ENCODE peak calls at places on chromosomes 5 and 9, in four cellular contexts. J is RWPE1, H is stomach, I is NB4. Y is an unnamed sample.

GRCh38 chr9:4298255-4299005 is 1.4 kb downstream of the GLIS3 start:
- DNase-seq in I (peak), H (peak), J (no peak), Y (no peak)

GRCh38 chr9:136728080-136728547 is 14.6 kb downstream of the LCN10 start:
- DNase-seq in I (peak), J (peak), H (peak), Y (peak)

GRCh38 chr9:135282001-135282731 is 194.7 kb downstream of the OLFM1 start:
- DNase-seq in J (peak), H (peak), I (no peak), Y (no peak)

GRCh38 chr5:59766394-59766793 is 127.1 kb downstream of the PDE4D start:
- DNase-seq in J (no peak), I (no peak), H (peak), Y (no peak)

GRCh38 chr9:106648799-106649198 is 214.2 kb upstream of the ZNF462 start:
- DNase-seq in H (no peak), I (no peak), J (peak), Y (no peak)

GRCh38 chr9:135736979-135737839 is 35.2 kb downstream of the KCNT1 start:
- DNase-seq in I (no peak), J (no peak), H (no peak), Y (no peak)

GRCh38 chr5:75907651-75908050 is 175.5 kb upstream of the SV2C start:
- DNase-seq in J (no peak), I (no peak), H (no peak), Y (no peak)

GRCh38 chr5:119752921-119753886 is 123.8 kb downstream of the FAM170A start:
- DNase-seq in H (no peak), I (peak), J (peak), Y (no peak)

GRCh38 chr5:126595486-126596083 is 566 bp upstream of the ALDH7A1 start:
- DNase-seq in I (no peak), J (no peak), H (no peak), Y (peak)

GRCh38 chr9:69671904-69672827 is at the start of gene APBA1:
- DNase-seq in H (peak), J (no peak), I (no peak), Y (peak)

GRCh38 chr5:13735686-13736085 is 208.8 kb downstream of the DNAH5 start:
- DNase-seq in H (no peak), J (no peak), I (no peak), Y (no peak)

GRCh38 chr5:113450366-113451328 is 15.9 kb upstream of the TSSK1B start:
- DNase-seq in I (no peak), J (no peak), H (no peak), Y (no peak)

GRCh38 chr5:109413463-109413862 is 3.7 kb upstream of the PJA2 start:
- DNase-seq in H (peak), I (no peak), J (no peak), Y (no peak)

GRCh38 chr5:164076571-164076970 is 571.2 kb downstream of the MAT2B start:
- DNase-seq in I (no peak), H (no peak), J (no peak), Y (no peak)

GRCh38 chr9:133460405-133461175 is 812 bp downstream of the CACFD1 start:
- DNase-seq in H (peak), J (peak), I (no peak), Y (no peak)

GRCh38 chr9:101372327-101373118 is 12.3 kb downstream of the BAAT start:
- DNase-seq in J (no peak), I (no peak), H (no peak), Y (no peak)

GRCh38 chr5:51651889-51652288 is 268.6 kb downstream of the ISL1 start:
- DNase-seq in J (peak), I (no peak), H (no peak), Y (no peak)

GRCh38 chr5:170254056-170254455 is 21.3 kb downstream of the C5orf58 start:
- DNase-seq in I (no peak), J (peak), H (no peak), Y (no peak)

GRCh38 chr5:181088289-181088688 is 42.7 kb downstream of the OR2V1 start:
- DNase-seq in H (no peak), I (peak), J (peak), Y (no peak)

GRCh38 chr9:19992556-19992955 is 203.7 kb upstream of the SLC24A2 start:
- DNase-seq in J (no peak), H (no peak), I (no peak), Y (no peak)

GRCh38 chr5:65366655-65367054 is 115.1 kb downstream of the ADAMTS6 start:
- DNase-seq in I (no peak), J (no peak), H (no peak), Y (no peak)

GRCh38 chr9:17319822-17320221 is 185.0 kb downstream of the CNTLN start:
- DNase-seq in I (no peak), H (no peak), J (no peak), Y (no peak)

GRCh38 chr5:16957305-16958165 is 21.4 kb upstream of the MYO10 start:
- DNase-seq in I (no peak), J (peak), H (no peak), Y (no peak)

GRCh38 chr5:140055152-140055551 is 12.1 kb upstream of the NRG2 start:
- DNase-seq in I (no peak), H (no peak), J (no peak), Y (no peak)
- TF ChIP-seq CTCF in I (no peak), H (no peak), J (no peak), Y (no peak)

DNA sequence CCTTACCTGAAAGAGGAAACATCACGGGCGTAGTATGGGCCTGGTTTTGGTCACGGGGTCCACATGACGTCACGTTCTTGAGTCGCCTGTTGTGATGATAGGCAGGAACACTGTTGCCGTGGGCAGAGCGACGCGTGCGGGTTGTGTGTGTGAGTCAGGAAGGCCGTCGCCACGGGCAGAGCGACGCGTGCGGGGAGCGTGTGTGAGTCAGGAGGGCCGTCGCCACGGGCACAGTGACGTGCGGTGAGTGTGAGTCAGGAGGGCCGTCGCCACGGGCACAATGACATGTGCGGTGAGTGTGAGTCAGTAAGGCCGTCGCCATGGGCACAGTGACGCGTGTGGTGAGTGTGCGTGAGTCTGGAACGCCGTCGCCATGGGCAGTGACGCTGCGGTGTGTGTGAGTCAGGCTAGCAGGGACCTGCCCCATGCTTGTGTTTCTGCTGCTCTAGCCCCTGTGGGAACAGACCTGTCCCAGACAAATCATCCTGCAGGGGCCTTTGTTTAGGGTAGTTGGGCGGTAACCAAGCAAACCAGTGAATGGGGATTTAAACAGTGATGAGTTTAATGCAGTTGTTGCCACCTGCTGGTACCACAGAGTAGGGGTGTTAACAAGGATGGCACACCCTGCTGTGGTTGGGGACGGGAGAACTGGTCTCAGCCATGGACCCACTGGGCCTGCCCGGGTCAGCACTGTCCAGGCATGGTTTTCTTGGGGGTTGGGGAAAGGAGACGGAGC is 19.8 kb downstream of the TRIP13 start:
- DNase-seq in I (peak), J (peak), H (peak), Y (no peak)
- TF ChIP-seq CTCF in I (peak), J (peak), H (no peak), Y (peak)

DNA sequence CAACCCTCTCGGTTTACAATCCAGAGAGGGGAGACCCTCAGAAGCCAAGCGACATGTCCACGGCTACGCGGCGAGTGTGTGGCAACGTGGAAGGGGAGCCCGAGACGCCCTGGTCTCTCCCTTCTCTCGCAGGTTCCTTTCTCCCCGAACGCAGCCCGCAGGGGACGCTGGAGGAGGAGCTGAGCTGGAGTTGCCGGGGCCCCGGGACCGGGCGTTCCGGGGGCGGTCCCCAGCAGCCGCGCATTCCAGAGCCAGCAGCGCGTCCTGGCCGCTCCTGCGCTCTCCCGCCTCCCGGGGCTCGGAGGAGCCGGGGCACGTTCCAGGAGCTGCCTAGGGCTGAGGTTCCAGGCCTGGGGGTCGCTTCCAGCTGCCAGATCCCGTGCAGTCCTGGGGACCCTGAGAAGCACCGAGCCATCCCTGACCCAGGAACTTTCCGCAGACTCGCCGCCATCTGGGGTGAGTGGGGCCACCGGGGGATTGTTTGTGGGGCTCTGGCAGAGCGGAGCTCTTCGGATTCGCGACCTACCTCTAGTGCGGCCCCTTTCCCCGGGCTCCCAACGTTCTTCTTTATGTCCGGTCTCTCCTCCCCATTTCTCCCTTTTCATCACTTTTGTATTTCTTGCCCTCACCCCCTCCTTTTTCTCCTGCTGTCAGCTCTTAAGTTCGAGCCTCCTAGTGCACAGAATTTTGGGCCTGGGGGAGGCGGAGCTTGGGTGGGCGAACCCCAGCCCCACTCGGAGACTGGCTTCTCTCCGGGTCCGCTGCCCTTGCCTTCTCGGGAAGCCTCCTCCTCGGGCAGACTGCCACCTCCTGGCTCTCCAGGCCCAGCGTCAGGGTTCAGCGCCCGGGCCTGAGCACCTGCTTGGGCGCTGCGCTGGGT is at the start of gene SMIM3:
- DNase-seq in J (peak), H (peak), I (peak), Y (peak)
- TF ChIP-seq CTCF in J (peak), H (no peak), I (peak), Y (peak)

DNA sequence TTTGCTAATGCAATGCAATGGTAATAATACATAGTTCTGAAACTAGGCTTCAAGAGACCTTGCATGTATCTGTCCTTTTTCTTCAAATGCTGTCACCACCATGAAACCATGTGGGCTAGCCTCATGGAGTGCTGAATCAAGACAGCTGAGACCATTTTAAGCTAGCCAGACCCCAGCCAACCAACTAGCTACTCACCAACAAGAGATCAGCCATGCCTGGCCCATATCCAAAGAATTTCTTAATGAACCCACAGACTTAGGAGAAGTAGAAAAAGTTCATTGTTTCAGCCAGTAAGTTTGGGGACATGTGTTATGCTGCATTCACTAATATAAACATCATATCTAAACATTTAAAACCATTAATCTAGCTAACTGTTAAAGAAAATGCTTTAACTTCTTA is 139.8 kb upstream of the EDIL3 start:
- DNase-seq in J (no peak), I (no peak), H (no peak), Y (no peak)
- TF ChIP-seq CTCF in J (no peak), I (no peak), H (no peak), Y (no peak)

GRCh38 chr9:126009047-126009446 is 261.9 kb downstream of the PBX3 start:
- DNase-seq in I (peak), J (no peak), H (no peak), Y (no peak)
- TF ChIP-seq CTCF in I (peak), J (no peak), H (no peak), Y (no peak)

GRCh38 chr9:76219555-76220151 is 174.6 kb downstream of the RFK start:
- DNase-seq in J (no peak), I (no peak), H (no peak), Y (no peak)
- TF ChIP-seq CTCF in J (no peak), I (peak), H (no peak), Y (peak)

GRCh38 chr9:21153688-21154608 is 12.3 kb upstream of the IFNW1 start:
- DNase-seq in J (peak), H (no peak), I (peak), Y (no peak)
- TF ChIP-seq CTCF in J (peak), H (no peak), I (peak), Y (peak)